ENCODE peak calls at places on chromosome 6, in six cellular contexts. I is brain microvascular endothelial cell, A is AG04449, N is cardiac muscle cell, M is psoas muscle, E is endothelial cell. O is an unnamed sample.

GRCh38 chr6:96542702-96543101 is 20.2 kb upstream of the FHL5 start:
- DNase-seq in I (no peak), A (no peak), N (no peak), M (no peak), E (no peak), O (no peak)

GRCh38 chr6:138468320-138469015 is 30.8 kb downstream of the NHSL1 start:
- DNase-seq in I (peak), A (peak), N (no peak), M (no peak), E (no peak), O (no peak)

GRCh38 chr6:43828711-43829110 is 58.7 kb downstream of the VEGFA start:
- DNase-seq in I (no peak), A (no peak), N (peak), M (no peak), E (no peak), O (no peak)

GRCh38 chr6:16333580-16333979 is 95.2 kb downstream of the GMPR start:
- DNase-seq in I (no peak), A (no peak), N (no peak), M (no peak), E (no peak), O (no peak)

GRCh38 chr6:23111984-23112383 is 542.6 kb downstream of the HDGFL1 start:
- DNase-seq in I (peak), A (peak), N (no peak), M (no peak), E (no peak), O (no peak)

GRCh38 chr6:121998631-121999030 is 400.8 kb upstream of the HSF2 start:
- DNase-seq in I (no peak), A (no peak), N (no peak), M (no peak), E (no peak), O (no peak)

GRCh38 chr6:41174610-41175009 is 11.7 kb upstream of the TREM2 start:
- DNase-seq in I (no peak), A (no peak), N (no peak), M (no peak), E (no peak), O (no peak)

GRCh38 chr6:138493413-138493812 is 5.9 kb downstream of the NHSL1 start:
- DNase-seq in I (peak), A (peak), N (peak), M (no peak), E (no peak), O (no peak)

GRCh38 chr6:23547851-23548250 is 578.2 kb upstream of the NRSN1 start:
- DNase-seq in I (no peak), A (no peak), N (peak), M (no peak), E (peak), O (peak)

GRCh38 chr6:136709429-136709828 is 82.8 kb downstream of the MAP3K5 start:
- DNase-seq in I (no peak), A (no peak), N (no peak), M (no peak), E (no peak), O (no peak)

GRCh38 chr6:154239392-154239791 is 117.2 kb downstream of the IPCEF1 start:
- DNase-seq in I (no peak), A (no peak), N (no peak), M (no peak), E (no peak), O (no peak)

GRCh38 chr6:151205971-151206600 is 33.7 kb upstream of the AKAP12 start:
- DNase-seq in I (no peak), A (no peak), N (no peak), M (no peak), E (no peak), O (no peak)

GRCh38 chr6:3431994-3432393 is 24.9 kb downstream of the SLC22A23 start:
- DNase-seq in I (no peak), A (no peak), N (no peak), M (no peak), E (no peak), O (no peak)

DNA sequence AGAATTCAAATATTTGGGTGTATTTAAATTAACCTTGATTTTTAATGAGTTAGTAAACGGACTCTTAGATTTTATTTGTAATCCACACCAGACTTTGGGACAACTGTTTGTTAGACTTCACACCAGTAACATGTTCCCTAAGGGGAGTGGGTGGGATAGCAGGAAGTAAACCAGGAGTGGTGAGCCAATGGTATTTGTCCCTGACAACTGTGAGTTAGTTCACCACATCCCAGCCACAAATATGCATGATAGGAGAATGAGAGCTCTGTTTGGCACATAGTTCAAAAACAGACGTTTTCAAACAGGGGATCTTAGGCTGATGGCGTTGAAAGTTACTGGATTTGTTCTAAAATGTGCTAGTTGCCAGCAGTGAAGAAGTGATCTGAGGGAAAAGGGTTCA is 18.7 kb upstream of the COL10A1 start:
- DNase-seq in I (peak), A (peak), N (no peak), M (no peak), E (no peak), O (no peak)
- TF ChIP-seq CTCF in I (no peak), A (no peak), N (no peak), M (no peak), E (no peak), O (no peak)

DNA sequence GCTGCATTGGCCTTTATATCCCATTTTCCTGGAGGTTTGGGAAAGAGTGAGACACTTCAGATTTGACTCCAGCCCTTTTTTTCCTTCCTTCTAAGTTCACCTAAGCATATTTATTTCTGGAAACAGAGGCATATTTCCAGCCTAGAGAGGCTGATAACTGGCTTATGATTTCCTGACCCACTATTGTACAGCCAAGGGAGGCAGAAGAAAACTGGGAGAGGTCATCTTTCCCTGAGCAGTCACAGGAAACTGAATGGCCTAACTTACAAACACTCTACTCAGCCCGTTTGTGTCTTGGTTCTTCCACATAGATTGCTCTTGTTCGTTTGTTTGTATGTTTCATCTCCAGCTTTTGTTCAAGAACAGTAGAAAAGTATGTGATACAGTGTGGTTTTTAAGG is 64.2 kb upstream of the LTV1 start:
- DNase-seq in I (no peak), A (no peak), N (no peak), M (no peak), E (no peak), O (no peak)
- TF ChIP-seq CTCF in I (no peak), A (no peak), N (no peak), M (no peak), E (no peak), O (no peak)

GRCh38 chr6:164106345-164106769 is 691.8 kb downstream of the QKI start:
- DNase-seq in I (no peak), A (no peak), N (peak), M (peak), E (peak), O (no peak)
- TF ChIP-seq CTCF in I (peak), A (no peak), N (peak), M (peak), E (peak), O (no peak)

DNA sequence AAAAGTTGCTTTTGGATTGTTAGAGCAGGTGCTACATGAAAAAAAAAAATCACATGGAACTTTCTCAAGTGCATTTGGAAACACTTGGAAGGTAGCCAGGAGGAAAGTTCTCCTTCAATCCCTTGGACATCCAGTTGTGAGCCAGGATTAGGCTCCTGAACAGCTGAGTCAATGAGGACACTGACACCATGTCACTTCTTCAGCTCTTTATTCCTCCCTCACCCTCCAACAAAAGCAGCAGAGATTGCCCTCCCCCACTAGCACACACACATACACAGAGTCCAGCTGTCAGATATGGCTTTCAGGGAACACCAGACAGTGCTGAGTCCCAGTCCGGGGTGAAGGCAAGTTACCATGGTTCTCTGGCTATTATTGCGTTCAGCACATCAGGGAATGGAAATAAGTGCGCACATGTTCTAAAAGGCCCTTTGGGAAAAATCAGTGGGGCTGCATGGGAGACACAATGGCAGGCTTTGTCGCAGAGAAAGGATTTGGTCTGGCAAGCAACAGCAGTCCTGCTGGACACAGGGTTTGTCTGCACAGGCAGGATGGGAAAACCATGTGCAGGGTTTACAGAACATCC is 124.7 kb upstream of the MARCKS start:
- DNase-seq in I (no peak), A (no peak), N (peak), M (peak), E (no peak), O (no peak)
- TF ChIP-seq CTCF in I (peak), A (no peak), N (peak), M (peak), E (no peak), O (peak)

O was measured in Caco-2.